ENCODE peak calls at places on chromosomes 12 and 14, in ten cellular contexts. L is heart right ventricle; Z is NCI-H1417 treated with DMSO at 0.1 percent for 48 hours; W is NCI-H146; A is RPMI7951; T is left colon; V is lung; I is stimulated activated CD8-positive, alpha-beta memory T cell treated with anti-CD3 and anti-CD28 coated beads, Interleukin-7, amount 100 ng/mL, for 24 hours; G is cardiac muscle cell; N is memory B cell. S is an unnamed sample.

GRCh38 chr14:93957751-93958566 is 18.4 kb downstream of the ASB2 start:
- DNase-seq in W (no peak), G (no peak), V (no peak), N (no peak), A (no peak), Z (no peak), I (no peak), T (no peak), L (no peak), S (no peak)

GRCh38 chr12:132140918-132141841 is 2.9 kb downstream of the DDX51 start:
- DNase-seq in T (peak; percentile 15), L (no peak), G (no peak), A (no peak), N (no peak), I (no peak), Z (no peak), V (no peak), W (no peak), S (peak; percentile 67)

GRCh38 chr12:54033106-54033979 is 493 bp downstream of the HOXC5 start:
- DNase-seq in G (no peak), W (no peak), T (no peak), N (no peak), L (no peak), Z (peak; percentile 71), A (peak; percentile 64), V (no peak), I (no peak), S (no peak)

GRCh38 chr14:68951051-68951797 is 27.9 kb downstream of the ACTN1 start:
- DNase-seq in Z (no peak), T (peak; percentile 90), G (peak; percentile 95), I (no peak), V (peak; percentile 85), N (no peak), A (peak; percentile 100), W (no peak), L (peak; percentile 74), S (no peak)

GRCh38 chr14:71582705-71583104 is 349.5 kb upstream of the RGS6 start:
- DNase-seq in G (peak; percentile 53), I (no peak), L (no peak), A (peak; percentile 47), N (no peak), Z (no peak), W (no peak), V (no peak), T (no peak), S (no peak)

GRCh38 chr14:64118892-64119291 is 175.3 kb downstream of the ESR2 start:
- DNase-seq in Z (no peak), N (no peak), L (no peak), G (no peak), A (no peak), I (no peak), T (no peak), W (no peak), V (no peak), S (no peak)

GRCh38 chr12:108282676-108283075 is 56.4 kb downstream of the CMKLR1 start:
- DNase-seq in G (no peak), I (no peak), A (peak; percentile 81), V (no peak), T (no peak), N (no peak), L (no peak), Z (no peak), W (no peak), S (no peak)

GRCh38 chr14:70822706-70823185 is 13.4 kb upstream of the MAP3K9 start:
- DNase-seq in I (no peak), L (peak; percentile 53), Z (no peak), V (no peak), T (no peak), W (peak; percentile 36), G (peak; percentile 69), A (peak; percentile 30), N (no peak), S (no peak)

GRCh38 chr12:79725987-79726386 is 35.2 kb upstream of the PAWR start:
- DNase-seq in Z (no peak), W (no peak), I (no peak), A (peak; percentile 73), T (no peak), N (no peak), L (no peak), V (no peak), G (peak; percentile 61), S (no peak)

S was measured in pancreas.